ENCODE peak calls at places on chromosomes 13 and 19, in four cellular contexts. U, J, N and F are unnamed samples.

GRCh38 chr19:13045812-13046211 is 50.5 kb downstream of the NFIX start:
- DNase-seq in N (no peak), J (no peak), U (no peak), F (no peak)

GRCh38 chr13:110127986-110128511 is 178.9 kb downstream of the COL4A1 start:
- DNase-seq in N (no peak), U (peak), J (no peak), F (no peak)

GRCh38 chr19:6765738-6766356 is 1.4 kb downstream of the SH2D3A start:
- DNase-seq in J (no peak), N (peak), U (no peak), F (no peak)

GRCh38 chr13:59665736-59666135 is 498.0 kb downstream of the DIAPH3 start:
- DNase-seq in J (no peak), N (no peak), U (no peak), F (no peak)

GRCh38 chr19:50300814-50301606 is 28.2 kb downstream of the KCNC3 start:
- DNase-seq in N (no peak), U (peak), J (no peak), F (no peak)

GRCh38 chr19:38702278-38702677 is 42.0 kb downstream of the CAPN12 start:
- DNase-seq in J (no peak), U (no peak), N (no peak), F (no peak)

GRCh38 chr13:64847767-64848166 is 2382.4 kb downstream of the PCDH9 start:
- DNase-seq in N (no peak), U (no peak), J (no peak), F (no peak)

GRCh38 chr13:41456768-41457588 is at the start of gene RGCC:
- DNase-seq in N (peak), J (peak), U (peak), F (peak)

GRCh38 chr13:97978661-97979450 is 25.4 kb downstream of the IPO5 start:
- DNase-seq in J (no peak), U (no peak), N (no peak), F (no peak)

GRCh38 chr13:109730832-109731335 is 55.5 kb downstream of the IRS2 start:
- DNase-seq in N (no peak), J (no peak), U (no peak), F (no peak)

GRCh38 chr19:54418030-54418929 is 3.0 kb downstream of the TTYH1 start:
- DNase-seq in N (no peak), J (no peak), U (peak), F (no peak)

GRCh38 chr13:51683537-51684050 is 99.3 kb downstream of the WDFY2 start:
- DNase-seq in J (no peak), U (no peak), N (no peak), F (no peak)

GRCh38 chr19:51368366-51369282 is at the start of gene CLDND2:
- DNase-seq in N (no peak), J (no peak), U (peak), F (no peak)

GRCh38 chr19:18710186-18710585 is 26.7 kb downstream of the CRTC1 start:
- DNase-seq in U (no peak), N (no peak), J (no peak), F (no peak)

GRCh38 chr19:57016076-57016475 is 103.7 kb upstream of the USP29 start:
- DNase-seq in N (no peak), J (no peak), U (no peak), F (no peak)

GRCh38 chr19:16258440-16258903 is 60.8 kb downstream of the AP1M1 start:
- DNase-seq in N (peak), J (peak), U (no peak), F (peak)

GRCh38 chr13:112931028-112931934 is 37.7 kb upstream of the MCF2L start:
- DNase-seq in N (no peak), J (peak), U (peak), F (no peak)

GRCh38 chr19:30116984-30117555 is 175.0 kb downstream of the URI1 start:
- DNase-seq in U (no peak), J (no peak), N (no peak), F (no peak)

GRCh38 chr13:50891206-50891605 is 18.4 kb upstream of the RNASEH2B start:
- DNase-seq in N (no peak), J (no peak), U (no peak), F (no peak)

GRCh38 chr19:52679598-52679997 is 41.4 kb upstream of the ZNF83 start:
- DNase-seq in J (no peak), N (no peak), U (no peak), F (no peak)

GRCh38 chr19:49497047-49497789 is 984 bp downstream of the RPS11 start:
- DNase-seq in U (peak), N (peak), J (no peak), F (no peak)

GRCh38 chr13:100214886-100215285 is 126.0 kb downstream of the PCCA start:
- DNase-seq in J (no peak), U (peak), N (no peak), F (no peak)

GRCh38 chr13:50323440-50324070 is 308.3 kb downstream of the KCNRG start:
- DNase-seq in J (no peak), U (peak), N (no peak), F (no peak)